ENCODE peak calls at places on chromosomes 12 and 14, in five cellular contexts. One of them, this sample, is unnamed.

GRCh38 chr12:14007638-14008037 is 26.2 kb upstream of the GRIN2B start:
- DNase-seq in adipocyte: no peak
- DNase-seq in LoVo: no peak
- DNase-seq in posterior cingulate gyrus: no peak
- DNase-seq in RWPE1: no peak
- DNase-seq in this sample: no peak

GRCh38 chr14:79468491-79468890 is 742.8 kb downstream of the DIO2 start:
- DNase-seq in RWPE1: no peak
- DNase-seq in adipocyte: no peak
- DNase-seq in LoVo: no peak
- DNase-seq in posterior cingulate gyrus: no peak
- DNase-seq in this sample: no peak

GRCh38 chr12:106247731-106248176 is at the start of gene CKAP4:
- DNase-seq in LoVo: peak
- DNase-seq in posterior cingulate gyrus: peak
- DNase-seq in RWPE1: peak
- DNase-seq in adipocyte: peak
- DNase-seq in this sample: peak

GRCh38 chr14:97443412-97443811 is 646.2 kb downstream of the VRK1 start:
- DNase-seq in adipocyte: no peak
- DNase-seq in LoVo: no peak
- DNase-seq in posterior cingulate gyrus: no peak
- DNase-seq in RWPE1: no peak
- DNase-seq in this sample: no peak

GRCh38 chr14:50218501-50218900 is 12.9 kb downstream of the SOS2 start:
- DNase-seq in LoVo: no peak
- DNase-seq in RWPE1: no peak
- DNase-seq in adipocyte: no peak
- DNase-seq in posterior cingulate gyrus: no peak
- DNase-seq in this sample: no peak

GRCh38 chr12:25992026-25992782 is 33.7 kb downstream of the RASSF8 start:
- DNase-seq in RWPE1: peak
- DNase-seq in adipocyte: no peak
- DNase-seq in LoVo: no peak
- DNase-seq in posterior cingulate gyrus: no peak
- DNase-seq in this sample: no peak

GRCh38 chr12:116556964-116557706 is 2.0 kb upstream of the MAP1LC3B2 start:
- DNase-seq in LoVo: no peak
- DNase-seq in posterior cingulate gyrus: no peak
- DNase-seq in adipocyte: peak
- DNase-seq in RWPE1: no peak
- DNase-seq in this sample: no peak

GRCh38 chr12:86331012-86331411 is 74.8 kb upstream of the MGAT4C start:
- DNase-seq in RWPE1: no peak
- DNase-seq in posterior cingulate gyrus: no peak
- DNase-seq in adipocyte: no peak
- DNase-seq in LoVo: no peak
- DNase-seq in this sample: no peak

GRCh38 chr12:106248849-106249371 is 1.1 kb upstream of the CKAP4 start:
- DNase-seq in adipocyte: peak
- DNase-seq in LoVo: no peak
- DNase-seq in RWPE1: no peak
- DNase-seq in posterior cingulate gyrus: no peak
- DNase-seq in this sample: peak

GRCh38 chr12:58814036-58814435 is 106.3 kb downstream of the LRIG3 start:
- DNase-seq in LoVo: no peak
- DNase-seq in RWPE1: no peak
- DNase-seq in adipocyte: peak
- DNase-seq in posterior cingulate gyrus: no peak
- DNase-seq in this sample: no peak

GRCh38 chr12:113292091-113292490 is 42.8 kb downstream of the SLC8B1 start:
- DNase-seq in posterior cingulate gyrus: no peak
- DNase-seq in RWPE1: no peak
- DNase-seq in adipocyte: peak
- DNase-seq in LoVo: no peak
- DNase-seq in this sample: no peak

GRCh38 chr14:92529895-92530294 is 16.3 kb downstream of the RIN3 start:
- DNase-seq in adipocyte: no peak
- DNase-seq in posterior cingulate gyrus: no peak
- DNase-seq in LoVo: no peak
- DNase-seq in RWPE1: no peak
- DNase-seq in this sample: no peak

GRCh38 chr12:63989301-63989845 is 144.9 kb downstream of the SRGAP1 start:
- DNase-seq in LoVo: no peak
- DNase-seq in adipocyte: peak
- DNase-seq in posterior cingulate gyrus: no peak
- DNase-seq in RWPE1: no peak
- DNase-seq in this sample: no peak

GRCh38 chr14:25308244-25308643 is 258.3 kb upstream of the STXBP6 start:
- DNase-seq in posterior cingulate gyrus: no peak
- DNase-seq in adipocyte: no peak
- DNase-seq in LoVo: no peak
- DNase-seq in RWPE1: no peak
- DNase-seq in this sample: no peak

GRCh38 chr12:124910561-124911478 is 3.6 kb downstream of the UBC start:
- DNase-seq in LoVo: peak
- DNase-seq in posterior cingulate gyrus: no peak
- DNase-seq in adipocyte: peak
- DNase-seq in RWPE1: no peak
- DNase-seq in this sample: no peak

GRCh38 chr14:35380794-35381193 is 23.8 kb downstream of the NFKBIA start:
- DNase-seq in posterior cingulate gyrus: no peak
- DNase-seq in LoVo: peak
- DNase-seq in adipocyte: no peak
- DNase-seq in RWPE1: no peak
- DNase-seq in this sample: no peak

GRCh38 chr12:105317453-105317852 is 13.0 kb upstream of the C12orf75 start:
- DNase-seq in RWPE1: no peak
- DNase-seq in LoVo: no peak
- DNase-seq in posterior cingulate gyrus: no peak
- DNase-seq in adipocyte: peak
- DNase-seq in this sample: no peak